ENCODE peak calls at places on chromosomes 7 and 10, in seven cellular contexts. One of them, this sample, is unnamed.

GRCh38 chr10:24645784-24646183 is 77.9 kb downstream of the ARHGAP21 start:
- DNase-seq in activated CD4-positive, alpha-beta T cell treated with anti-CD3 and anti-CD28 coated beads for 48 hours: no peak
- DNase-seq in mesothelial cell of epicardium: no peak
- DNase-seq in AG10803: no peak
- DNase-seq in NCI-H1436: no peak
- DNase-seq in kidney: no peak
- DNase-seq in T-helper 2 cell: peak
- DNase-seq in this sample: no peak

GRCh38 chr7:106978425-106979386 is 65.8 kb upstream of the PRKAR2B start:
- DNase-seq in AG10803: no peak
- DNase-seq in T-helper 2 cell: no peak
- DNase-seq in NCI-H1436: no peak
- DNase-seq in mesothelial cell of epicardium: no peak
- DNase-seq in kidney: no peak
- DNase-seq in activated CD4-positive, alpha-beta T cell treated with anti-CD3 and anti-CD28 coated beads for 48 hours: no peak
- DNase-seq in this sample: no peak

GRCh38 chr7:22267989-22268615 is 88.9 kb downstream of the RAPGEF5 start:
- DNase-seq in activated CD4-positive, alpha-beta T cell treated with anti-CD3 and anti-CD28 coated beads for 48 hours: no peak
- DNase-seq in mesothelial cell of epicardium: no peak
- DNase-seq in kidney: no peak
- DNase-seq in AG10803: peak
- DNase-seq in T-helper 2 cell: no peak
- DNase-seq in NCI-H1436: no peak
- DNase-seq in this sample: no peak

GRCh38 chr10:88932539-88933256 is 19.9 kb downstream of the ACTA2 start:
- DNase-seq in activated CD4-positive, alpha-beta T cell treated with anti-CD3 and anti-CD28 coated beads for 48 hours: peak
- DNase-seq in kidney: peak
- DNase-seq in AG10803: peak
- DNase-seq in T-helper 2 cell: peak
- DNase-seq in NCI-H1436: peak
- DNase-seq in mesothelial cell of epicardium: peak
- DNase-seq in this sample: peak

GRCh38 chr7:8455426-8455825 is 22.0 kb downstream of the NXPH1 start:
- DNase-seq in mesothelial cell of epicardium: no peak
- DNase-seq in kidney: no peak
- DNase-seq in T-helper 2 cell: no peak
- DNase-seq in NCI-H1436: no peak
- DNase-seq in AG10803: no peak
- DNase-seq in activated CD4-positive, alpha-beta T cell treated with anti-CD3 and anti-CD28 coated beads for 48 hours: no peak
- DNase-seq in this sample: no peak

GRCh38 chr10:44998146-44998631 is 2.5 kb upstream of the ZNF22 start:
- DNase-seq in T-helper 2 cell: no peak
- DNase-seq in kidney: no peak
- DNase-seq in AG10803: no peak
- DNase-seq in activated CD4-positive, alpha-beta T cell treated with anti-CD3 and anti-CD28 coated beads for 48 hours: no peak
- DNase-seq in mesothelial cell of epicardium: no peak
- DNase-seq in NCI-H1436: no peak
- DNase-seq in this sample: no peak

GRCh38 chr10:1573334-1573969 is 163.9 kb downstream of the ADARB2 start:
- DNase-seq in activated CD4-positive, alpha-beta T cell treated with anti-CD3 and anti-CD28 coated beads for 48 hours: no peak
- DNase-seq in mesothelial cell of epicardium: no peak
- DNase-seq in NCI-H1436: no peak
- DNase-seq in kidney: peak
- DNase-seq in T-helper 2 cell: no peak
- DNase-seq in AG10803: no peak
- DNase-seq in this sample: no peak

GRCh38 chr10:80664071-80664680 is 126.5 kb downstream of the SH2D4B start:
- DNase-seq in NCI-H1436: peak
- DNase-seq in T-helper 2 cell: peak
- DNase-seq in activated CD4-positive, alpha-beta T cell treated with anti-CD3 and anti-CD28 coated beads for 48 hours: peak
- DNase-seq in mesothelial cell of epicardium: peak
- DNase-seq in kidney: peak
- DNase-seq in AG10803: peak
- DNase-seq in this sample: peak

GRCh38 chr7:2451171-2452073 is 24.8 kb downstream of the GRIFIN start:
- DNase-seq in mesothelial cell of epicardium: peak
- DNase-seq in NCI-H1436: peak
- DNase-seq in kidney: peak
- DNase-seq in activated CD4-positive, alpha-beta T cell treated with anti-CD3 and anti-CD28 coated beads for 48 hours: peak
- DNase-seq in AG10803: peak
- DNase-seq in T-helper 2 cell: peak
- DNase-seq in this sample: peak

GRCh38 chr7:128362670-128363069 is 1.2 kb upstream of the PRRT4 start:
- DNase-seq in kidney: no peak
- DNase-seq in T-helper 2 cell: peak
- DNase-seq in activated CD4-positive, alpha-beta T cell treated with anti-CD3 and anti-CD28 coated beads for 48 hours: no peak
- DNase-seq in NCI-H1436: no peak
- DNase-seq in AG10803: peak
- DNase-seq in mesothelial cell of epicardium: no peak
- DNase-seq in this sample: no peak

GRCh38 chr7:32941996-32942782 is 15.1 kb upstream of the FKBP9 start:
- DNase-seq in mesothelial cell of epicardium: peak
- DNase-seq in kidney: peak
- DNase-seq in T-helper 2 cell: peak
- DNase-seq in activated CD4-positive, alpha-beta T cell treated with anti-CD3 and anti-CD28 coated beads for 48 hours: peak
- DNase-seq in AG10803: peak
- DNase-seq in NCI-H1436: peak
- DNase-seq in this sample: peak

GRCh38 chr7:98250789-98251188 is 1.2 kb downstream of the TECPR1 start:
- DNase-seq in kidney: no peak
- DNase-seq in AG10803: no peak
- DNase-seq in T-helper 2 cell: peak
- DNase-seq in NCI-H1436: no peak
- DNase-seq in activated CD4-positive, alpha-beta T cell treated with anti-CD3 and anti-CD28 coated beads for 48 hours: peak
- DNase-seq in mesothelial cell of epicardium: no peak
- DNase-seq in this sample: no peak

GRCh38 chr7:88391247-88391646 is 84.6 kb upstream of the STEAP4 start:
- DNase-seq in activated CD4-positive, alpha-beta T cell treated with anti-CD3 and anti-CD28 coated beads for 48 hours: no peak
- DNase-seq in T-helper 2 cell: no peak
- DNase-seq in mesothelial cell of epicardium: no peak
- DNase-seq in kidney: no peak
- DNase-seq in AG10803: no peak
- DNase-seq in NCI-H1436: no peak
- DNase-seq in this sample: no peak

This sample was measured in fibroblast of the conjunctiva.